ENCODE peak calls at places on chromosomes 1 and 21, in five cellular contexts. U is stomach, K is cardiac muscle cell, R is hypothalamus, G is HCT116. F is an unnamed sample.

GRCh38 chr1:57061369-57061768 is 95.6 kb upstream of the C8B start:
- DNase-seq in U (peak), R (no peak), K (peak), G (no peak), F (peak)

GRCh38 chr1:84086189-84086588 is 57.9 kb upstream of the PRKACB start:
- DNase-seq in K (no peak), U (no peak), G (no peak), R (no peak), F (no peak)

GRCh38 chr1:39168301-39169080 is 36.0 kb upstream of the MACF1 start:
- DNase-seq in G (no peak), K (no peak), U (no peak), R (no peak), F (no peak)

GRCh38 chr1:212152308-212152693 is 116.8 kb downstream of the DTL start:
- DNase-seq in G (no peak), R (no peak), U (no peak), K (no peak), F (no peak)

GRCh38 chr1:76262591-76262990 is 188.0 kb downstream of the ST6GALNAC3 start:
- DNase-seq in R (no peak), K (no peak), U (no peak), G (no peak), F (no peak)

GRCh38 chr1:26288311-26288941 is 8.5 kb downstream of the SH3BGRL3 start:
- DNase-seq in G (no peak), R (no peak), K (no peak), U (no peak), F (peak)

GRCh38 chr1:53413175-53414001 is 45.8 kb upstream of the DMRTB1 start:
- DNase-seq in K (no peak), R (no peak), G (peak), U (no peak), F (peak)

GRCh38 chr1:208013210-208013609 is 102.3 kb upstream of the CD34 start:
- DNase-seq in G (no peak), K (no peak), R (no peak), U (no peak), F (no peak)

GRCh38 chr1:172663726-172664125 is 4.8 kb downstream of the FASLG start:
- DNase-seq in G (no peak), R (no peak), U (no peak), K (no peak), F (no peak)

GRCh38 chr21:42080788-42081083 is 9.6 kb downstream of the UMODL1 start:
- DNase-seq in U (no peak), G (no peak), K (no peak), R (no peak), F (peak)

GRCh38 chr1:29096255-29096896 is 27.3 kb downstream of the TMEM200B start:
- DNase-seq in R (no peak), U (no peak), G (no peak), K (no peak), F (no peak)

GRCh38 chr1:21270086-21270689 is 20.1 kb downstream of the ECE1 start:
- DNase-seq in U (peak), R (no peak), G (peak), K (peak), F (peak)

F was measured in GM03348.